ENCODE peak calls at places on chromosomes 5 and 9, in four cellular contexts. T is GM12878, I is A549, D is HL-60. A is an unnamed sample.
A peak's percentile ranks its signal among the peaks of the same experiment; 100 is the strongest.

GRCh38 chr5:33725846-33726245 is 165.9 kb downstream of the ADAMTS12 start:
- DNase-seq in I (no peak), T (no peak), D (no peak), A (no peak)

GRCh38 chr5:72776684-72777083 is 39.8 kb upstream of the TNPO1 start:
- DNase-seq in I (no peak), D (no peak), T (no peak), A (no peak)

GRCh38 chr5:83900307-83900706 is 179.7 kb upstream of the HAPLN1 start:
- DNase-seq in I (no peak), D (no peak), T (no peak), A (no peak)

GRCh38 chr5:156824800-156825199 is 25.3 kb upstream of the PPP1R2B start:
- DNase-seq in D (no peak), I (peak; percentile 50), T (no peak), A (no peak)

GRCh38 chr9:25600501-25600900 is 77.7 kb downstream of the TUSC1 start:
- DNase-seq in I (no peak), T (no peak), D (no peak), A (no peak)

GRCh38 chr9:69023650-69024049 is 9.7 kb upstream of the PRKACG start:
- DNase-seq in D (no peak), T (no peak), I (no peak), A (no peak)

GRCh38 chr5:135072357-135073247 is 38.6 kb upstream of the PITX1 start:
- DNase-seq in I (no peak), D (no peak), T (no peak), A (no peak)

GRCh38 chr9:129835860-129836223 is 584 bp downstream of the USP20 start:
- DNase-seq in D (no peak), I (peak; percentile 17), T (no peak), A (no peak)

GRCh38 chr5:773517-774264 is 10.8 kb downstream of the ZDHHC11B start:
- DNase-seq in T (no peak), I (no peak), D (no peak), A (no peak)

GRCh38 chr5:12672141-12672540 is 767.9 kb upstream of the CTNND2 start:
- DNase-seq in T (no peak), I (no peak), D (no peak), A (no peak)

GRCh38 chr5:64166201-64166959 is 737 bp downstream of the RNF180 start:
- DNase-seq in D (no peak), T (no peak), I (peak; percentile 4), A (no peak)

GRCh38 chr5:31638286-31638685 is 645 bp upstream of the PDZD2 start:
- DNase-seq in D (no peak), T (no peak), I (no peak), A (no peak)

GRCh38 chr9:23702311-23702922 is 123.6 kb downstream of the ELAVL2 start:
- DNase-seq in I (no peak), D (no peak), T (no peak), A (no peak)

GRCh38 chr5:108193021-108193795 is 188.7 kb downstream of the FBXL17 start:
- DNase-seq in T (no peak), I (no peak), D (no peak), A (no peak)

GRCh38 chr5:155299342-155300006 is 285.9 kb downstream of the KIF4B start:
- DNase-seq in D (no peak), I (no peak), T (no peak), A (no peak)

GRCh38 chr9:108156270-108156998 is 666.9 kb upstream of the KLF4 start:
- DNase-seq in I (peak; percentile 32), D (peak; percentile 94), T (no peak), A (no peak)

GRCh38 chr9:124869986-124870560 is 8.1 kb downstream of the ARPC5L start:
- DNase-seq in T (peak; percentile 61), D (no peak), I (no peak), A (no peak)

GRCh38 chr5:28516657-28517175 is 1478.3 kb upstream of the CDH9 start:
- DNase-seq in T (no peak), I (no peak), D (no peak), A (no peak)

GRCh38 chr9:16236882-16237281 is 633.6 kb downstream of the BNC2 start:
- DNase-seq in D (no peak), T (no peak), I (no peak), A (no peak)

GRCh38 chr5:76040806-76041205 is 42.4 kb upstream of the SV2C start:
- DNase-seq in T (no peak), D (no peak), I (no peak), A (no peak)

GRCh38 chr5:179422840-179423523 is 77.7 kb upstream of the ADAMTS2 start:
- DNase-seq in D (no peak), T (no peak), I (no peak), A (no peak)

GRCh38 chr9:134886413-134886913 is 5.9 kb downstream of the FCN2 start:
- DNase-seq in I (no peak), T (no peak), D (no peak), A (no peak)

GRCh38 chr5:142851731-142852130 is 81.6 kb downstream of the ARHGAP26 start:
- DNase-seq in D (no peak), I (no peak), T (no peak), A (no peak)

GRCh38 chr5:83827111-83827541 is 106.5 kb upstream of the HAPLN1 start:
- DNase-seq in T (no peak), I (no peak), D (no peak), A (no peak)

GRCh38 chr9:93903886-93904648 is 51.1 kb downstream of the BARX1 start:
- DNase-seq in D (no peak), T (no peak), I (no peak), A (no peak)

GRCh38 chr5:134692722-134693121 is 44.1 kb downstream of the SEC24A start:
- DNase-seq in I (no peak), D (no peak), T (no peak), A (no peak)

DNA sequence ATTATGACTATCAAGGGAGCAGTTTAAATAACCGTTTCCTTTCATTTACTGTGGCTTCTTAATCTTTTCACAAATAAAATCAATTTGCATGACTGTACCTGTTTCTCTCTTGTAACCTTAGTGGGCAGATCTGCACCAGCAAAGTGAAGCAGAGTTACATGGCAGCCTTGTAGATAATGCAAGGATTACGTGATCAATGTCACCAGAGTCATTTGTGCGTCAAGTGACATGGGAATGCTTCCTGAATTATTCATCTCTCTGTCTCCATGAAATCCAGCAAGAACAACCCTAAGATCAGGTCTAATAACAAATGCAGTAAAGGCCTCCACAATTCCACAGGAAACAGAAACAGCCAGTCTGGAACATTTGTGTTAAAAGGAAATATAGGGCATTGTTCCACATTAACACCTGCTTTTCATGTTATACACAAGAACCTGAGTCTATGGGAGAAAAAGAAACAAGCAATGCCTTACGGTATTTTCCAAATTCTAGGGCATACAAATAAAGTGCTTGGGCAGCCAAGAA is 7.8 kb downstream of the GZMA start:
- DNase-seq in T (no peak), D (no peak), I (no peak), A (no peak)
- TF ChIP-seq REST in T (no peak), D (no peak), I (no peak), A (no peak)

GRCh38 chr9:101353683-101354082 is 31.1 kb downstream of the BAAT start:
- DNase-seq in I (no peak), T (no peak), D (no peak), A (no peak)
- TF ChIP-seq REST in I (no peak), T (no peak), D (no peak), A (no peak)

GRCh38 chr5:124669300-124669648 is 77.2 kb downstream of the ZNF608 start:
- DNase-seq in D (no peak), I (no peak), T (no peak), A (no peak)
- TF ChIP-seq REST in D (no peak), I (no peak), T (no peak), A (no peak)

DNA sequence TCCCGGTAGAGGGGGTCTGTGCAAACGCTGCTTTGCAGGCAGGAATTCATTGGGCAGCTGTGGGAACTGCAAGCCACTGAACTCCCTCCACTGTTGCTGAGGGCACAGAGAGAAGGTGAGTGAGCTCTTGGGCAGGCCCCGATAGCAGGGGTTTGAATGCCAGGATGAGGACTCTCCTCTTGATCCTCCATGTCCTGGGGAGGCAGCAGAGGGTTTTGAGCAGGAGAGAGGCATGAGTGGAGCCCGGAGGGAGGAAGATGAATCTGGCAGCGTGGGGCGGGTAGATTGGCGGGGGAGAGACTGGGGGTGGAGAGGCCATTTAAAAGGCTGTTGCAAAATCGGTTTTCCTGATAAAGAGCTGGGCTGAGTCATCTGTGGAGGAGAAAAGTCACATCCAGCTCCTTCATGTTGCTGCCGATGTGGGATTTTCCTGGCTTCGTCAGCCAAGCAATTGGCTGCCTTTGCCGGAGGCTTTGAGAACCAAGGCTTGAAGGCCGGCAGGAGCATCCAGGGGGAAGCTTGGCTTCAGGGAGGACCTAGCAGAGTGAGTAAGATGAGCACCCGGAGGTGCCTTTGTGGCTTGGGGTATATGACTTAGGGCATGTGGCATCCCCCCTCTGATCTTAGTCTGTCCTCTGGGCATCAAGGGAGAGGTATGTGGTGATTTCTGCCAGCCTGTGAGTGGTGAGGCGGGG is at the start of gene SYNPO:
- DNase-seq in D (peak; percentile 24), T (no peak), I (peak; percentile 80), A (no peak)
- TF ChIP-seq REST in D (no peak), T (no peak), I (no peak), A (no peak)

GRCh38 chr5:128083811-128084227 is 253 bp downstream of the SLC12A2 start:
- DNase-seq in T (no peak), D (no peak), I (peak; percentile 59), A (no peak)
- TF ChIP-seq REST in T (no peak), D (no peak), I (no peak), A (no peak)

GRCh38 chr9:121459513-121459912 is 40.1 kb downstream of the GGTA1 start:
- DNase-seq in T (no peak), I (no peak), D (no peak), A (no peak)
- TF ChIP-seq REST in T (peak; percentile 45), I (no peak), D (peak; percentile 78), A (peak; percentile 55)

GRCh38 chr5:39584921-39585320 is 160.1 kb upstream of the DAB2 start:
- DNase-seq in I (no peak), D (no peak), T (no peak), A (no peak)
- TF ChIP-seq REST in I (no peak), D (no peak), T (no peak), A (no peak)